ENCODE peak calls at places on chromosomes 2 and 18, in ten cellular contexts. One of them, this sample, is unnamed.

GRCh38 chr2:43224131-43224570 is 2.3 kb downstream of the ZFP36L2 start:
- DNase-seq in IMR-90: peak; percentile 72
- DNase-seq in gastrocnemius medialis: peak; percentile 69
- DNase-seq in HepG2: peak; percentile 71
- DNase-seq in HCT116: no peak
- DNase-seq in body of pancreas: peak; percentile 74
- DNase-seq in A549: no peak
- DNase-seq in ovary: peak; percentile 74
- DNase-seq in transverse colon: peak; percentile 77
- DNase-seq in heart left ventricle: peak; percentile 74
- DNase-seq in this sample: no peak

GRCh38 chr18:21191596-21192307 is 50.3 kb upstream of the GREB1L start:
- DNase-seq in IMR-90: peak; percentile 55
- DNase-seq in gastrocnemius medialis: peak; percentile 25
- DNase-seq in HepG2: peak; percentile 42
- DNase-seq in HCT116: peak; percentile 57
- DNase-seq in body of pancreas: peak; percentile 30
- DNase-seq in A549: peak; percentile 20
- DNase-seq in ovary: peak; percentile 25
- DNase-seq in transverse colon: peak; percentile 39
- DNase-seq in heart left ventricle: peak; percentile 66
- DNase-seq in this sample: no peak

GRCh38 chr18:29501952-29502351 is 1325.0 kb upstream of the CDH2 start:
- DNase-seq in IMR-90: peak; percentile 87
- DNase-seq in gastrocnemius medialis: no peak
- DNase-seq in HepG2: no peak
- DNase-seq in HCT116: no peak
- DNase-seq in body of pancreas: no peak
- DNase-seq in A549: no peak
- DNase-seq in ovary: no peak
- DNase-seq in transverse colon: no peak
- DNase-seq in heart left ventricle: no peak
- DNase-seq in this sample: no peak

GRCh38 chr18:63311481-63312409 is 7.8 kb downstream of the BCL2 start:
- DNase-seq in IMR-90: no peak
- DNase-seq in gastrocnemius medialis: no peak
- DNase-seq in HepG2: no peak
- DNase-seq in HCT116: no peak
- DNase-seq in body of pancreas: no peak
- DNase-seq in A549: no peak
- DNase-seq in ovary: no peak
- DNase-seq in transverse colon: no peak
- DNase-seq in heart left ventricle: no peak
- DNase-seq in this sample: no peak

GRCh38 chr2:48674933-48675332 is 57.3 kb downstream of the GTF2A1L start:
- DNase-seq in IMR-90: no peak
- DNase-seq in gastrocnemius medialis: no peak
- DNase-seq in HepG2: no peak
- DNase-seq in HCT116: no peak
- DNase-seq in body of pancreas: no peak
- DNase-seq in A549: no peak
- DNase-seq in ovary: no peak
- DNase-seq in transverse colon: no peak
- DNase-seq in heart left ventricle: no peak
- DNase-seq in this sample: no peak

GRCh38 chr18:48345596-48345995 is 63.6 kb downstream of the ZBTB7C start:
- DNase-seq in IMR-90: peak; percentile 4
- DNase-seq in gastrocnemius medialis: no peak
- DNase-seq in HepG2: no peak
- DNase-seq in HCT116: peak; percentile 12
- DNase-seq in body of pancreas: no peak
- DNase-seq in A549: no peak
- DNase-seq in ovary: no peak
- DNase-seq in transverse colon: peak; percentile 48
- DNase-seq in heart left ventricle: no peak
- DNase-seq in this sample: no peak

GRCh38 chr18:39057423-39058057 is 1491.9 kb upstream of the CELF4 start:
- DNase-seq in IMR-90: peak; percentile 1
- DNase-seq in gastrocnemius medialis: no peak
- DNase-seq in HepG2: no peak
- DNase-seq in HCT116: peak; percentile 3
- DNase-seq in body of pancreas: no peak
- DNase-seq in A549: no peak
- DNase-seq in ovary: no peak
- DNase-seq in transverse colon: no peak
- DNase-seq in heart left ventricle: no peak
- DNase-seq in this sample: no peak

GRCh38 chr2:88671786-88672427 is 19.6 kb upstream of the RPIA start:
- DNase-seq in IMR-90: peak; percentile 70
- DNase-seq in gastrocnemius medialis: no peak
- DNase-seq in HepG2: peak; percentile 50
- DNase-seq in HCT116: peak; percentile 34
- DNase-seq in body of pancreas: peak; percentile 21
- DNase-seq in A549: peak; percentile 67
- DNase-seq in ovary: no peak
- DNase-seq in transverse colon: no peak
- DNase-seq in heart left ventricle: no peak
- DNase-seq in this sample: no peak

GRCh38 chr2:98658816-98659486 is 50.6 kb downstream of the UNC50 start:
- DNase-seq in IMR-90: no peak
- DNase-seq in gastrocnemius medialis: no peak
- DNase-seq in HepG2: no peak
- DNase-seq in HCT116: no peak
- DNase-seq in body of pancreas: no peak
- DNase-seq in A549: no peak
- DNase-seq in ovary: no peak
- DNase-seq in transverse colon: no peak
- DNase-seq in heart left ventricle: no peak
- DNase-seq in this sample: no peak

GRCh38 chr2:12577567-12577966 is 139.2 kb upstream of the TRIB2 start:
- DNase-seq in IMR-90: no peak
- DNase-seq in gastrocnemius medialis: no peak
- DNase-seq in HepG2: no peak
- DNase-seq in HCT116: no peak
- DNase-seq in body of pancreas: no peak
- DNase-seq in A549: no peak
- DNase-seq in ovary: no peak
- DNase-seq in transverse colon: no peak
- DNase-seq in heart left ventricle: no peak
- DNase-seq in this sample: no peak

GRCh38 chr2:160701822-160702221 is 208.2 kb upstream of the RBMS1 start:
- DNase-seq in IMR-90: no peak
- DNase-seq in gastrocnemius medialis: no peak
- DNase-seq in HepG2: no peak
- DNase-seq in HCT116: no peak
- DNase-seq in body of pancreas: no peak
- DNase-seq in A549: no peak
- DNase-seq in ovary: no peak
- DNase-seq in transverse colon: no peak
- DNase-seq in heart left ventricle: no peak
- DNase-seq in this sample: no peak

GRCh38 chr2:239903803-239904202 is 121.3 kb downstream of the NDUFA10 start:
- DNase-seq in IMR-90: no peak
- DNase-seq in gastrocnemius medialis: no peak
- DNase-seq in HepG2: no peak
- DNase-seq in HCT116: no peak
- DNase-seq in body of pancreas: no peak
- DNase-seq in A549: no peak
- DNase-seq in ovary: no peak
- DNase-seq in transverse colon: no peak
- DNase-seq in heart left ventricle: no peak
- DNase-seq in this sample: no peak

GRCh38 chr18:54822872-54823845 is 5.1 kb upstream of the RAB27B start:
- DNase-seq in IMR-90: peak; percentile 92
- DNase-seq in gastrocnemius medialis: no peak
- DNase-seq in HepG2: no peak
- DNase-seq in HCT116: peak; percentile 34
- DNase-seq in body of pancreas: no peak
- DNase-seq in A549: peak; percentile 65
- DNase-seq in ovary: no peak
- DNase-seq in transverse colon: no peak
- DNase-seq in heart left ventricle: no peak
- DNase-seq in this sample: no peak

GRCh38 chr18:8752329-8752728 is 47.0 kb downstream of the MTCL1 start:
- DNase-seq in IMR-90: peak; percentile 53
- DNase-seq in gastrocnemius medialis: no peak
- DNase-seq in HepG2: no peak
- DNase-seq in HCT116: no peak
- DNase-seq in body of pancreas: no peak
- DNase-seq in A549: no peak
- DNase-seq in ovary: no peak
- DNase-seq in transverse colon: no peak
- DNase-seq in heart left ventricle: no peak
- DNase-seq in this sample: no peak

GRCh38 chr2:62478093-62478580 is 27.9 kb downstream of the TMEM17 start:
- DNase-seq in IMR-90: peak; percentile 24
- DNase-seq in gastrocnemius medialis: peak; percentile 21
- DNase-seq in HepG2: peak; percentile 60
- DNase-seq in HCT116: no peak
- DNase-seq in body of pancreas: peak; percentile 40
- DNase-seq in A549: no peak
- DNase-seq in ovary: no peak
- DNase-seq in transverse colon: peak; percentile 26
- DNase-seq in heart left ventricle: no peak
- DNase-seq in this sample: no peak
- H3K27ac ChIP-seq in IMR-90: no peak overlapping the region
- H3K27ac ChIP-seq in gastrocnemius medialis: peak overlapping the region; percentile 60
- H3K27ac ChIP-seq in HepG2: no peak overlapping the region
- H3K27ac ChIP-seq in HCT116: no peak overlapping the region
- H3K27ac ChIP-seq in body of pancreas: peak overlapping the region; percentile 42
- H3K27ac ChIP-seq in A549: peak overlapping the region; percentile 7
- H3K27ac ChIP-seq in ovary: no peak overlapping the region
- H3K27ac ChIP-seq in transverse colon: no peak overlapping the region
- H3K27ac ChIP-seq in heart left ventricle: peak overlapping the region; percentile 78
- H3K27ac ChIP-seq in this sample: peak overlapping the region; percentile 74

GRCh38 chr2:165674780-165675179 is 119.3 kb downstream of the GALNT3 start:
- DNase-seq in IMR-90: no peak
- DNase-seq in gastrocnemius medialis: no peak
- DNase-seq in HepG2: no peak
- DNase-seq in HCT116: no peak
- DNase-seq in body of pancreas: peak; percentile 13
- DNase-seq in A549: no peak
- DNase-seq in ovary: no peak
- DNase-seq in transverse colon: no peak
- DNase-seq in heart left ventricle: no peak
- DNase-seq in this sample: no peak
- TF ChIP-seq POLR2A in IMR-90: no peak
- TF ChIP-seq POLR2A in gastrocnemius medialis: no peak
- TF ChIP-seq POLR2A in HepG2: no peak
- TF ChIP-seq POLR2A in HCT116: no peak
- TF ChIP-seq POLR2A in body of pancreas: no peak
- TF ChIP-seq POLR2A in A549: no peak
- TF ChIP-seq POLR2A in ovary: no peak
- TF ChIP-seq POLR2A in transverse colon: no peak
- TF ChIP-seq POLR2A in heart left ventricle: no peak
- TF ChIP-seq POLR2A in this sample: no peak

DNA sequence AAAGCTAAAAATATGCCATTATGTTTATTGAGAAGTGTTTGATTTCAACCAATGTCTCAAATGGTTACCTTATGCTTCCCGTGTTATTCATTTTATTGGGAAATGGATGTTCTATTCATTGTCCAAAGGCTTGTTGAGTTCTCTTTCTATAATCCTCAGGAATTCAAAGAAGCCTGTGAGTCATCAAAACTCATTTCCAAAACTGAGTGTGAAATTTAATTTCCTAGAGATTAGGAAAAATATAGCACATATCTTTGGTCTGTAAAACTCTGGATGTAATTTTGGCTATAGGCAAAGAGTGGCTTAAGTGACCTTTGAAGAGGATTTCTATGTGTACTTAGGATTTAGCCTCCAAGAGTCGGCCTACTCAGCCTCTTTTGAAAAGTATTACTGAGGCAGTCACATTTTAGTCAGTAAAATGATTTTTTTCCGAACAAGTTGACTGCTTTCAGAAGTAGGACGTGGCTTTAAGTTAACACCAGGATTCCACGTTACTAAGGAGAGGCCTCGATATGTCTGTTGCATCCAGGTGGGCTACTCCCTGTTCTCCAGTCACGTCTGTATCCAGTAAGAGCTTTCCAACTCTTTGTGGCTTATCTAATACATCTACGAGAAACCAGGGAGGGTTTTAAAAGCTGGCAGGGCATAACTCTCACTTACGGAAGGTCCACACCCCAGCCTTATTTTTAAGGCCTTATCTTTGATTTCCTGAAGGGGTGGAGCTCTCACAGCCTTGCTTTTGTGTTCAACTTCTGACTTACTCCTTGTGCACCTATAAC is 99.4 kb downstream of the SLC8A1 start:
- DNase-seq in IMR-90: peak; percentile 46
- DNase-seq in gastrocnemius medialis: no peak
- DNase-seq in HepG2: no peak
- DNase-seq in HCT116: no peak
- DNase-seq in body of pancreas: no peak
- DNase-seq in A549: no peak
- DNase-seq in ovary: no peak
- DNase-seq in transverse colon: no peak
- DNase-seq in heart left ventricle: no peak
- DNase-seq in this sample: no peak
- H3K27ac ChIP-seq in IMR-90: peak overlapping the region; percentile 35
- H3K27ac ChIP-seq in gastrocnemius medialis: peak overlapping the region; percentile 17
- H3K27ac ChIP-seq in HepG2: no peak overlapping the region
- H3K27ac ChIP-seq in HCT116: no peak overlapping the region
- H3K27ac ChIP-seq in body of pancreas: no peak overlapping the region
- H3K27ac ChIP-seq in A549: no peak overlapping the region
- H3K27ac ChIP-seq in ovary: no peak overlapping the region
- H3K27ac ChIP-seq in transverse colon: peak overlapping the region; percentile 22
- H3K27ac ChIP-seq in heart left ventricle: peak overlapping the region; percentile 56
- H3K27ac ChIP-seq in this sample: peak overlapping the region; percentile 84

GRCh38 chr2:26150243-26150642 is 22.6 kb upstream of the GAREM2 start:
- DNase-seq in IMR-90: no peak
- DNase-seq in gastrocnemius medialis: no peak
- DNase-seq in HepG2: no peak
- DNase-seq in HCT116: no peak
- DNase-seq in body of pancreas: no peak
- DNase-seq in A549: no peak
- DNase-seq in ovary: no peak
- DNase-seq in transverse colon: no peak
- DNase-seq in heart left ventricle: no peak
- DNase-seq in this sample: no peak

GRCh38 chr2:26148501-26148900 is 24.4 kb upstream of the GAREM2 start:
- DNase-seq in IMR-90: peak; percentile 23
- DNase-seq in gastrocnemius medialis: no peak
- DNase-seq in HepG2: no peak
- DNase-seq in HCT116: no peak
- DNase-seq in body of pancreas: no peak
- DNase-seq in A549: no peak
- DNase-seq in ovary: no peak
- DNase-seq in transverse colon: no peak
- DNase-seq in heart left ventricle: no peak
- DNase-seq in this sample: no peak

GRCh38 chr2:26141145-26141769 is 31.6 kb upstream of the GAREM2 start:
- DNase-seq in IMR-90: no peak
- DNase-seq in gastrocnemius medialis: no peak
- DNase-seq in HepG2: no peak
- DNase-seq in HCT116: no peak
- DNase-seq in body of pancreas: no peak
- DNase-seq in A549: no peak
- DNase-seq in ovary: no peak
- DNase-seq in transverse colon: no peak
- DNase-seq in heart left ventricle: no peak
- DNase-seq in this sample: no peak

GRCh38 chr2:26144031-26144430 is 28.9 kb upstream of the GAREM2 start:
- DNase-seq in IMR-90: no peak
- DNase-seq in gastrocnemius medialis: no peak
- DNase-seq in HepG2: no peak
- DNase-seq in HCT116: no peak
- DNase-seq in body of pancreas: peak; percentile 43
- DNase-seq in A549: no peak
- DNase-seq in ovary: no peak
- DNase-seq in transverse colon: peak; percentile 54
- DNase-seq in heart left ventricle: no peak
- DNase-seq in this sample: no peak

GRCh38 chr2:26144953-26145680 is 27.8 kb upstream of the GAREM2 start:
- DNase-seq in IMR-90: peak; percentile 55
- DNase-seq in gastrocnemius medialis: peak; percentile 49
- DNase-seq in HepG2: peak; percentile 69
- DNase-seq in HCT116: peak; percentile 60
- DNase-seq in body of pancreas: peak; percentile 68
- DNase-seq in A549: peak; percentile 77
- DNase-seq in ovary: peak; percentile 68
- DNase-seq in transverse colon: peak; percentile 64
- DNase-seq in heart left ventricle: peak; percentile 41
- DNase-seq in this sample: no peak
- TF ChIP-seq POLR2A in IMR-90: no peak
- TF ChIP-seq POLR2A in gastrocnemius medialis: no peak
- TF ChIP-seq POLR2A in HepG2: no peak
- TF ChIP-seq POLR2A in HCT116: no peak
- TF ChIP-seq POLR2A in body of pancreas: no peak
- TF ChIP-seq POLR2A in A549: no peak
- TF ChIP-seq POLR2A in ovary: no peak
- TF ChIP-seq POLR2A in transverse colon: no peak
- TF ChIP-seq POLR2A in heart left ventricle: no peak
- TF ChIP-seq POLR2A in this sample: no peak

This sample was measured in esophagus squamous epithelium.